ENCODE peak calls at places on chromosomes 2 and 18, in six cellular contexts. O is RWPE1; Y is colonic mucosa; D is effector memory CD4-positive, alpha-beta T cell; B is Peyer's patch; C is CD8-positive, alpha-beta memory T cell. Z is an unnamed sample.
A peak's percentile ranks its signal among the peaks of the same experiment; 100 is the strongest.

GRCh38 chr2:164275659-164276058 is 345.6 kb downstream of the GRB14 start:
- DNase-seq in O (no peak), Y (no peak), D (no peak), B (no peak), C (no peak), Z (no peak)

GRCh38 chr2:205405752-205406151 is 276.5 kb upstream of the NRP2 start:
- DNase-seq in O (peak; percentile 16), Y (no peak), D (no peak), B (no peak), C (no peak), Z (no peak)

GRCh38 chr2:218780851-218781690 is 876 bp upstream of the CYP27A1 start:
- DNase-seq in O (no peak), Y (no peak), D (no peak), B (no peak), C (no peak), Z (no peak)

GRCh38 chr2:152189622-152190495 is 14.3 kb upstream of the STAM2 start:
- DNase-seq in O (peak; percentile 60), Y (peak; percentile 46), D (no peak), B (no peak), C (no peak), Z (peak; percentile 3)

GRCh38 chr2:114537777-114538176 is 95.3 kb downstream of the DPP10 start:
- DNase-seq in O (no peak), Y (no peak), D (no peak), B (no peak), C (no peak), Z (no peak)

GRCh38 chr18:23105030-23105429 is 30.3 kb upstream of the CABLES1 start:
- DNase-seq in O (no peak), Y (no peak), D (no peak), B (no peak), C (no peak), Z (no peak)

GRCh38 chr2:226515344-226516055 is 284.1 kb downstream of the IRS1 start:
- DNase-seq in O (no peak), Y (no peak), D (no peak), B (no peak), C (no peak), Z (no peak)

GRCh38 chr2:43102366-43103092 is 123.9 kb downstream of the ZFP36L2 start:
- DNase-seq in O (no peak), Y (no peak), D (no peak), B (peak; percentile 15), C (no peak), Z (no peak)

GRCh38 chr2:189559579-189560272 is 20.9 kb downstream of the SLC40A1 start:
- DNase-seq in O (no peak), Y (no peak), D (no peak), B (no peak), C (no peak), Z (no peak)

GRCh38 chr18:59612461-59612860 is 84.8 kb downstream of the CCBE1 start:
- DNase-seq in O (no peak), Y (no peak), D (no peak), B (no peak), C (no peak), Z (no peak)

GRCh38 chr2:148607553-148607952 is 37.0 kb upstream of the EPC2 start:
- DNase-seq in O (no peak), Y (no peak), D (no peak), B (no peak), C (no peak), Z (no peak)

GRCh38 chr2:11320698-11321492 is 23.5 kb downstream of the ROCK2 start:
- DNase-seq in O (no peak), Y (no peak), D (no peak), B (no peak), C (no peak), Z (no peak)

GRCh38 chr2:20620696-20621365 is 30.1 kb downstream of the HS1BP3 start:
- DNase-seq in O (no peak), Y (no peak), D (no peak), B (peak; percentile 28), C (no peak), Z (no peak)

GRCh38 chr18:23635283-23636040 is 27.2 kb downstream of the ANKRD29 start:
- DNase-seq in O (peak; percentile 37), Y (no peak), D (no peak), B (no peak), C (no peak), Z (no peak)

GRCh38 chr18:519019-519879 is 18.7 kb upstream of the COLEC12 start:
- DNase-seq in O (no peak), Y (no peak), D (no peak), B (no peak), C (no peak), Z (no peak)

GRCh38 chr2:25567406-25567805 is 106.0 kb downstream of the DTNB start:
- DNase-seq in O (peak; percentile 30), Y (no peak), D (no peak), B (no peak), C (no peak), Z (no peak)

GRCh38 chr2:213703699-213704098 is 419.4 kb downstream of the SPAG16 start:
- DNase-seq in O (no peak), Y (no peak), D (no peak), B (no peak), C (no peak), Z (peak; percentile 41)

GRCh38 chr2:15763106-15763821 is 171.6 kb downstream of the DDX1 start:
- DNase-seq in O (no peak), Y (no peak), D (no peak), B (no peak), C (no peak), Z (no peak)

GRCh38 chr2:30230479-30230854 is 867 bp upstream of the LBH start:
- DNase-seq in O (no peak), Y (no peak), D (no peak), B (no peak), C (no peak), Z (no peak)

GRCh38 chr2:84033347-84033974 is 425.6 kb downstream of the SUCLG1 start:
- DNase-seq in O (peak; percentile 8), Y (no peak), D (no peak), B (no peak), C (no peak), Z (no peak)

GRCh38 chr2:231057590-231057989 is 923 bp downstream of the PSMD1 start:
- DNase-seq in O (no peak), Y (no peak), D (no peak), B (no peak), C (no peak), Z (no peak)

GRCh38 chr2:64987001-64987962 is 1.9 kb upstream of the SLC1A4 start:
- DNase-seq in O (peak; percentile 38), Y (no peak), D (no peak), B (no peak), C (no peak), Z (no peak)

GRCh38 chr2:72131371-72131891 is 16.2 kb downstream of the CYP26B1 start:
- DNase-seq in O (no peak), Y (peak; percentile 10), D (no peak), B (peak; percentile 37), C (no peak), Z (no peak)

GRCh38 chr2:111897924-111898702 is at the start of gene MERTK:
- DNase-seq in O (peak; percentile 73), Y (peak; percentile 72), D (no peak), B (peak; percentile 84), C (peak; percentile 26), Z (no peak)

GRCh38 chr2:13696601-13697000 is 935.9 kb upstream of the LRATD1 start:
- DNase-seq in O (no peak), Y (no peak), D (no peak), B (no peak), C (no peak), Z (no peak)

DNA sequence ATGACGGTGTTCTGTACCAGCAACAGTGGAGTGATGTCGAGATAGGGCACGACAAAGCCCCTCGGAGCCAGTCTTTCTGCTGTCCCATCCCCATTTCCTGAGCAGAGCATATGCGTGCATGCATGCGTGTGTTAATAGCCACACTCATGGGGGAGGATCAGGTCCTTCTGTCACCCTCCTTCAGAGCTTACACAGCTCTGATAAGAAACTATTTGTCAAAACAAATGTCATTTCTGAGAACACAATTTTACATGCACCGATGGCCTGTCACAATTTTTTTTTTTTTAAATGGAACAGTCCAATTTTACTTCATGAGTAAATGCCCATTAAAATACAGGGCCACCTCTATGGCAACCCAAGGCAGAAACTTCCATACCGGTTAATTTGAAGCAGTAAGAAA is 95.9 kb upstream of the ZBTB14 start:
- DNase-seq in O (no peak), Y (no peak), D (no peak), B (no peak), C (no peak), Z (no peak)
- H3K27ac ChIP-seq in O (no peak overlapping the region), Y (no peak overlapping the region), D (no peak overlapping the region), B (no peak overlapping the region), C (no peak overlapping the region), Z (no peak overlapping the region)

DNA sequence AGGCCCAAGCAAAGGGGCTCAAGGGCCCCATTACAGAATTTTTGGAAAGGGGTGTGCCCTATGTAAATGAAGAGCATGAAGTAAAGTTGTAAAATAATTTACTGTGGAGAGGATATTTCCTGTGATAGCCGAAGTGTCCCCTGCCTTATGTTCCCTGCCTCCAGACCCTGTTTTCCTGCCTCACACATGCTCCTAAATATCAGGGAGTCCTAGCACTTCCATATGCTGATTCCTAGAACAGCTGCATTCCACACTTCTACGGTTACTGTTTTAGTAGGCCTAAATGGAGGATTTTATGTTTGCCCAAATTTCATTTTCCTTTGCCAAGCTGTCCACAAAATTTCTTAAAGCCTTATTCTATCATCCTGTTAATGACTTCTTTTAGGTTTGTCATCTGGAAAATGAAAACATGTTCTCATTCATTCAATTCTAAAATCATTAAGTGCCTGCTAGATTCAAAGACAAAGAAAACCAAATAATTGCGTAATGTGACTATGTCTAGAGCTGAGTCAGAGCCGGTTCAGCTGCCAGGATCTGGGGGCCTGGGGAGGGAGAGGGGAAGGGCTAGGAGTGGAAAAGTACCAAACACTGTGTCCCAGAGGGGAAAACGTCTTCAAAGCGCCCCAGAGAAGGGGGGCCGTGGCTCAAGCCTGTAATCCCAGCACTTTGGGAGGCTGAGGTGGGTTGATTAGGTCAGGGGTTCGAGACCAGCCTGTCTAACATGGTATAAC is 25.8 kb upstream of the IMPA2 start:
- DNase-seq in O (peak; percentile 41), Y (no peak), D (no peak), B (no peak), C (no peak), Z (peak; percentile 35)
- H3K27ac ChIP-seq in O (peak overlapping the region; percentile 95), Y (no peak overlapping the region), D (no peak overlapping the region), B (no peak overlapping the region), C (no peak overlapping the region), Z (peak overlapping the region; percentile 54)

DNA sequence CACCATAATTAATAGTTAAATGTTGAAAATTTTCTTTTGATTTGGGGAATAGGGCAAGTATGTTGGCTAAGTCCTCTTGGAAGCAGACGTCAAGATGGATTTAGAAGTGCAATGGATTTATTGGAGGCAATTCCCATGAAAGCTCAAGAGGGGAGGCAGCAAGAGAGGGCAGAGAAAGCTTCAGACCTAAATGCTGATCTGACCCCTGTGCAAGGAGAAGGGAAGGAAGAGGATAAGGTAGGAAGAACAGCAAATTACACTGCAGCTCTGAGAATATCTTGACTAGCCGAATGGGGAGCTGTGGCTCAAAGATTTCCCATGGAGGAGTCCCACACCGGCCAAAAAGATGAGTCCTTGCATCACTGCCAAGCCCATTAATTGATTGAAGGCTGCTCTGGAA is 46.9 kb upstream of the ATP8B1 start:
- DNase-seq in O (no peak), Y (no peak), D (no peak), B (no peak), C (no peak), Z (no peak)
- H3K27ac ChIP-seq in O (no peak overlapping the region), Y (no peak overlapping the region), D (no peak overlapping the region), B (no peak overlapping the region), C (no peak overlapping the region), Z (no peak overlapping the region)

GRCh38 chr2:67625671-67626070 is 228.5 kb downstream of the ETAA1 start:
- DNase-seq in O (no peak), Y (no peak), D (no peak), B (no peak), C (no peak), Z (no peak)
- H3K27ac ChIP-seq in O (no peak overlapping the region), Y (no peak overlapping the region), D (no peak overlapping the region), B (no peak overlapping the region), C (no peak overlapping the region), Z (no peak overlapping the region)